ENCODE peak calls at places on chromosomes 5 and 9, in five cellular contexts. One of them, this sample, is unnamed.

GRCh38 chr9:16726023-16726422 is 144.4 kb downstream of the BNC2 start:
- DNase-seq in prostate gland: no peak
- DNase-seq in pancreas: no peak
- DNase-seq in CD8-positive, alpha-beta T cell: no peak
- DNase-seq in foreskin keratinocyte: no peak
- DNase-seq in this sample: peak; percentile 17

GRCh38 chr9:127714916-127715442 is 484 bp downstream of the PTRH1 start:
- DNase-seq in prostate gland: no peak
- DNase-seq in pancreas: no peak
- DNase-seq in CD8-positive, alpha-beta T cell: no peak
- DNase-seq in foreskin keratinocyte: no peak
- DNase-seq in this sample: peak; percentile 41

GRCh38 chr5:157730900-157731271 is 334 bp upstream of the THG1L start:
- DNase-seq in prostate gland: no peak
- DNase-seq in pancreas: no peak
- DNase-seq in CD8-positive, alpha-beta T cell: no peak
- DNase-seq in foreskin keratinocyte: no peak
- DNase-seq in this sample: no peak

GRCh38 chr9:135130266-135130976 is 43.0 kb downstream of the OLFM1 start:
- DNase-seq in prostate gland: no peak
- DNase-seq in pancreas: no peak
- DNase-seq in CD8-positive, alpha-beta T cell: no peak
- DNase-seq in foreskin keratinocyte: no peak
- DNase-seq in this sample: peak; percentile 35

GRCh38 chr5:166648736-166649135 is 1642.7 kb upstream of the WWC1 start:
- DNase-seq in prostate gland: no peak
- DNase-seq in pancreas: no peak
- DNase-seq in CD8-positive, alpha-beta T cell: no peak
- DNase-seq in foreskin keratinocyte: no peak
- DNase-seq in this sample: no peak

GRCh38 chr9:132075853-132076252 is 3.8 kb downstream of the MED27 start:
- DNase-seq in prostate gland: no peak
- DNase-seq in pancreas: no peak
- DNase-seq in CD8-positive, alpha-beta T cell: no peak
- DNase-seq in foreskin keratinocyte: no peak
- DNase-seq in this sample: no peak

GRCh38 chr9:135365013-135365768 is 114.4 kb upstream of the PPP1R26 start:
- DNase-seq in prostate gland: no peak
- DNase-seq in pancreas: no peak
- DNase-seq in CD8-positive, alpha-beta T cell: no peak
- DNase-seq in foreskin keratinocyte: no peak
- DNase-seq in this sample: no peak

GRCh38 chr9:120348951-120349429 is 231.0 kb downstream of the CDK5RAP2 start:
- DNase-seq in prostate gland: peak; percentile 11
- DNase-seq in pancreas: peak; percentile 14
- DNase-seq in CD8-positive, alpha-beta T cell: no peak
- DNase-seq in foreskin keratinocyte: no peak
- DNase-seq in this sample: peak; percentile 19

GRCh38 chr5:78576376-78576775 is 72.2 kb downstream of the LHFPL2 start:
- DNase-seq in prostate gland: no peak
- DNase-seq in pancreas: no peak
- DNase-seq in CD8-positive, alpha-beta T cell: no peak
- DNase-seq in foreskin keratinocyte: no peak
- DNase-seq in this sample: peak; percentile 40

GRCh38 chr5:138632900-138633489 is 57.8 kb upstream of the HSPA9 start:
- DNase-seq in prostate gland: no peak
- DNase-seq in pancreas: peak; percentile 48
- DNase-seq in CD8-positive, alpha-beta T cell: no peak
- DNase-seq in foreskin keratinocyte: peak; percentile 47
- DNase-seq in this sample: peak; percentile 68

DNA sequence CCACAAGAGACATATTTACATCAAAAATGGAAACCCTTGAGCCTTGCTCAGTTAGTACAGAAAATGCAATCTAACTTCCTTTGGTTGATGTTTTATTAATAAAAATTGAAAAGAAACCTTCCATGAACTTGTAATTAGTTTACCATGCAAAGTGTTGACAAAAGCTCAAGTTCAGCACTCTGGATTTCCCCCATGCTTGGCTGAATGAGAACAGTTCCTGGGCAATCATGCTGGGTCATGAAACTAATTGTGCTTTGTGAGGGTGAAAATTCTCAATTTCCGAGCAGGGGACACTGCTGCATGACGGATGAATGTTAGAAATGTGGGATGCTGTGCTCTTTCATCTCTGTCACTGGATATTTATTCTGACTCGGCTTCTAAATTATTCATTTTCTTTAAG is 677.9 kb upstream of the ZNF608 start:
- DNase-seq in prostate gland: no peak
- DNase-seq in pancreas: no peak
- DNase-seq in CD8-positive, alpha-beta T cell: no peak
- DNase-seq in foreskin keratinocyte: no peak
- DNase-seq in this sample: no peak
- H3K27ac ChIP-seq in prostate gland: no peak overlapping the region
- H3K27ac ChIP-seq in pancreas: no peak overlapping the region
- H3K27ac ChIP-seq in CD8-positive, alpha-beta T cell: no peak overlapping the region
- H3K27ac ChIP-seq in foreskin keratinocyte: no peak overlapping the region
- H3K27ac ChIP-seq in this sample: no peak overlapping the region

GRCh38 chr5:147398860-147399259 is 111.0 kb downstream of the DPYSL3 start:
- DNase-seq in prostate gland: no peak
- DNase-seq in pancreas: no peak
- DNase-seq in CD8-positive, alpha-beta T cell: no peak
- DNase-seq in foreskin keratinocyte: no peak
- DNase-seq in this sample: no peak
- H3K27ac ChIP-seq in prostate gland: no peak overlapping the region
- H3K27ac ChIP-seq in pancreas: no peak overlapping the region
- H3K27ac ChIP-seq in CD8-positive, alpha-beta T cell: no peak overlapping the region
- H3K27ac ChIP-seq in foreskin keratinocyte: no peak overlapping the region
- H3K27ac ChIP-seq in this sample: no peak overlapping the region

GRCh38 chr5:61293873-61294272 is 38.2 kb upstream of the ZSWIM6 start:
- DNase-seq in prostate gland: no peak
- DNase-seq in pancreas: no peak
- DNase-seq in CD8-positive, alpha-beta T cell: no peak
- DNase-seq in foreskin keratinocyte: no peak
- DNase-seq in this sample: no peak

GRCh38 chr5:61289669-61290363 is 42.2 kb upstream of the ZSWIM6 start:
- DNase-seq in prostate gland: no peak
- DNase-seq in pancreas: no peak
- DNase-seq in CD8-positive, alpha-beta T cell: no peak
- DNase-seq in foreskin keratinocyte: no peak
- DNase-seq in this sample: no peak

GRCh38 chr5:61293051-61293450 is 39.0 kb upstream of the ZSWIM6 start:
- DNase-seq in prostate gland: no peak
- DNase-seq in pancreas: peak; percentile 70
- DNase-seq in CD8-positive, alpha-beta T cell: no peak
- DNase-seq in foreskin keratinocyte: no peak
- DNase-seq in this sample: peak; percentile 17

GRCh38 chr5:61290815-61291214 is 41.2 kb upstream of the ZSWIM6 start:
- DNase-seq in prostate gland: peak; percentile 50
- DNase-seq in pancreas: peak; percentile 75
- DNase-seq in CD8-positive, alpha-beta T cell: no peak
- DNase-seq in foreskin keratinocyte: no peak
- DNase-seq in this sample: peak; percentile 27

GRCh38 chr5:61292130-61292672 is 39.9 kb upstream of the ZSWIM6 start:
- DNase-seq in prostate gland: no peak
- DNase-seq in pancreas: no peak
- DNase-seq in CD8-positive, alpha-beta T cell: no peak
- DNase-seq in foreskin keratinocyte: no peak
- DNase-seq in this sample: no peak
- H3K27ac ChIP-seq in prostate gland: no peak overlapping the region
- H3K27ac ChIP-seq in pancreas: peak overlapping the region; percentile 86
- H3K27ac ChIP-seq in CD8-positive, alpha-beta T cell: no peak overlapping the region
- H3K27ac ChIP-seq in foreskin keratinocyte: no peak overlapping the region
- H3K27ac ChIP-seq in this sample: no peak overlapping the region

DNA sequence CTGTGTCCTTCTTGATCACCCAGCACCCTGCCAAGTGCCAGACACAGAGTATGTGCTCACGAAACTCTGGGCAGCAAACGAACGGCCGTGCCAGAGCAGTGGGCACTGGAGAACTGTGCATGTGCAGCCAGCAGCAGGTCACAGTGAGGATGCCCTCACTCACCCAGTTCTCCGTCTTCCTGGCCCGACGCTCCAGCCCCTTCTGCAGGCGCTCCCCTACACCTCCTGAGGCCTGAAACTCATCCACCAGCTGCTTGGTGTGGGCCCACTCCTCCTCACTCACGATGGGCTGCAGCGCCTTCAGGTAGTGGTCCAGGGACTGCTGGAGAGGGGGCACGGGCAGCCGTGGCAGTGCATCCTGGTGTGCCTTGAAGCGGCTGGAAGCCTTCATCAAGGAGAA is 2.9 kb downstream of the CRAT start:
- DNase-seq in prostate gland: no peak
- DNase-seq in pancreas: no peak
- DNase-seq in CD8-positive, alpha-beta T cell: no peak
- DNase-seq in foreskin keratinocyte: no peak
- DNase-seq in this sample: no peak
- H3K27ac ChIP-seq in prostate gland: peak overlapping the region; percentile 96
- H3K27ac ChIP-seq in pancreas: peak overlapping the region; percentile 97
- H3K27ac ChIP-seq in CD8-positive, alpha-beta T cell: no peak overlapping the region
- H3K27ac ChIP-seq in foreskin keratinocyte: no peak overlapping the region
- H3K27ac ChIP-seq in this sample: no peak overlapping the region

GRCh38 chr5:169706758-169707450 is 69.8 kb downstream of the DOCK2 start:
- DNase-seq in prostate gland: no peak
- DNase-seq in pancreas: no peak
- DNase-seq in CD8-positive, alpha-beta T cell: no peak
- DNase-seq in foreskin keratinocyte: no peak
- DNase-seq in this sample: peak; percentile 67

GRCh38 chr5:169705322-169705721 is 68.2 kb downstream of the DOCK2 start:
- DNase-seq in prostate gland: no peak
- DNase-seq in pancreas: no peak
- DNase-seq in CD8-positive, alpha-beta T cell: no peak
- DNase-seq in foreskin keratinocyte: no peak
- DNase-seq in this sample: no peak

GRCh38 chr5:169703803-169704202 is 66.7 kb downstream of the DOCK2 start:
- DNase-seq in prostate gland: no peak
- DNase-seq in pancreas: no peak
- DNase-seq in CD8-positive, alpha-beta T cell: no peak
- DNase-seq in foreskin keratinocyte: no peak
- DNase-seq in this sample: no peak

GRCh38 chr5:169707714-169708113 is 70.6 kb downstream of the DOCK2 start:
- DNase-seq in prostate gland: no peak
- DNase-seq in pancreas: no peak
- DNase-seq in CD8-positive, alpha-beta T cell: no peak
- DNase-seq in foreskin keratinocyte: no peak
- DNase-seq in this sample: no peak

DNA sequence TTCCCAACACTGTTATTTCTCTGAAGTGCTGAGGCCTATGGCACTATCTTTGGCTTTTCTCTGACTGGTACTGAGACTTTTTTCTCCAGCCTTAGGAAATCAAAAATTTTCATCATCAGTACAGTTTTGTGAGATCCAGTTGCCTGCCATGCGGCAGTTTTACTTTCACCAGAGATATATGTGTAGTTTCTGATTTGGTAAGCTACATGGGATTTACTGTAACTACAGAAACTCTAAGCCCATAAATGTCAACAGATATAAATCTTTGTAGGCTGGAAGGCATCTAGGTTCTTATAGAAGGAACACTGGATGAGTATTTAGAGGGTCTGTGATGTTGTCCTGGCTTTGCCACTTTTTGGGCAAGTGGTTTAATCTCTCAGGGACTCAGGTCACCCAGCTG is 69.0 kb downstream of the DOCK2 start:
- DNase-seq in prostate gland: no peak
- DNase-seq in pancreas: no peak
- DNase-seq in CD8-positive, alpha-beta T cell: no peak
- DNase-seq in foreskin keratinocyte: no peak
- DNase-seq in this sample: no peak
- H3K27ac ChIP-seq in prostate gland: no peak overlapping the region
- H3K27ac ChIP-seq in pancreas: no peak overlapping the region
- H3K27ac ChIP-seq in CD8-positive, alpha-beta T cell: no peak overlapping the region
- H3K27ac ChIP-seq in foreskin keratinocyte: no peak overlapping the region
- H3K27ac ChIP-seq in this sample: peak overlapping the region; percentile 49

DNA sequence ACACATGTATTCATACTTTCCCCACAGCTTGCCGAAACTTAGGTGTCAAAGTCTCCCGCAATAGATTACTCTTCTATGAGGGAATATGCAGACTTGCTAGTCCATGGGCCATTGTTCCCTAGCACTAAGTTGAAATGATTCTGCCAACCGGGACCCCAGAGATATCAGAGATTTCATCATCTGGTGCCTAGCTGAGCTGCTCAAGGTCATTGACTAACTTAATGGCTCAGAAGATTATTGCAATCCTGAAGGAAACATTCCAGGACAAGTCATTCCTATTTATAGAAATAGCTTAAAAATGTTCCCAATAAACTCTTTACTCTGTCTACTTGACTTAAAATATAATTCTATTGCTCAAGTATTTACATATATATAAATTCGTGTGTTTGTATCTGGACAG is 202.7 kb downstream of the PIK3R1 start:
- DNase-seq in prostate gland: no peak
- DNase-seq in pancreas: peak; percentile 4
- DNase-seq in CD8-positive, alpha-beta T cell: no peak
- DNase-seq in foreskin keratinocyte: no peak
- DNase-seq in this sample: no peak
- H3K27ac ChIP-seq in prostate gland: peak overlapping the region; percentile 33
- H3K27ac ChIP-seq in pancreas: no peak overlapping the region
- H3K27ac ChIP-seq in CD8-positive, alpha-beta T cell: no peak overlapping the region
- H3K27ac ChIP-seq in foreskin keratinocyte: no peak overlapping the region
- H3K27ac ChIP-seq in this sample: no peak overlapping the region

GRCh38 chr5:132266836-132267160 is 9.3 kb downstream of the PDLIM4 start:
- DNase-seq in prostate gland: no peak
- DNase-seq in pancreas: no peak
- DNase-seq in CD8-positive, alpha-beta T cell: no peak
- DNase-seq in foreskin keratinocyte: no peak
- DNase-seq in this sample: no peak

GRCh38 chr5:132267931-132268501 is 10.5 kb downstream of the PDLIM4 start:
- DNase-seq in prostate gland: no peak
- DNase-seq in pancreas: no peak
- DNase-seq in CD8-positive, alpha-beta T cell: no peak
- DNase-seq in foreskin keratinocyte: no peak
- DNase-seq in this sample: no peak

GRCh38 chr5:132266031-132266835 is 8.7 kb downstream of the PDLIM4 start:
- DNase-seq in prostate gland: no peak
- DNase-seq in pancreas: no peak
- DNase-seq in CD8-positive, alpha-beta T cell: no peak
- DNase-seq in foreskin keratinocyte: no peak
- DNase-seq in this sample: no peak

GRCh38 chr5:132268698-132269551 is 11.4 kb downstream of the PDLIM4 start:
- DNase-seq in prostate gland: no peak
- DNase-seq in pancreas: no peak
- DNase-seq in CD8-positive, alpha-beta T cell: no peak
- DNase-seq in foreskin keratinocyte: no peak
- DNase-seq in this sample: no peak

GRCh38 chr5:132267166-132267739 is 9.8 kb downstream of the PDLIM4 start:
- DNase-seq in prostate gland: no peak
- DNase-seq in pancreas: no peak
- DNase-seq in CD8-positive, alpha-beta T cell: no peak
- DNase-seq in foreskin keratinocyte: no peak
- DNase-seq in this sample: no peak
- H3K27ac ChIP-seq in prostate gland: no peak overlapping the region
- H3K27ac ChIP-seq in pancreas: no peak overlapping the region
- H3K27ac ChIP-seq in CD8-positive, alpha-beta T cell: no peak overlapping the region
- H3K27ac ChIP-seq in foreskin keratinocyte: no peak overlapping the region
- H3K27ac ChIP-seq in this sample: no peak overlapping the region

GRCh38 chr9:33157960-33158359 is 9.2 kb downstream of the B4GALT1 start:
- DNase-seq in prostate gland: no peak
- DNase-seq in pancreas: no peak
- DNase-seq in CD8-positive, alpha-beta T cell: no peak
- DNase-seq in foreskin keratinocyte: peak; percentile 60
- DNase-seq in this sample: no peak
- H3K27ac ChIP-seq in prostate gland: peak overlapping the region; percentile 97
- H3K27ac ChIP-seq in pancreas: peak overlapping the region; percentile 97
- H3K27ac ChIP-seq in CD8-positive, alpha-beta T cell: no peak overlapping the region
- H3K27ac ChIP-seq in foreskin keratinocyte: peak overlapping the region; percentile 100
- H3K27ac ChIP-seq in this sample: peak overlapping the region; percentile 99

This sample was measured in thyroid gland.